ENCODE peak calls at places on chromosomes 4 and X, in five cellular contexts. B is body of pancreas, Q is tibial nerve, R is Peyer's patch, N is testis. J is an unnamed sample.

GRCh38 chrX:33183366-33183765 is 28.0 kb downstream of the DMD start:
- DNase-seq in N (peak; percentile 50), Q (peak; percentile 9), R (no peak), B (peak; percentile 63), J (no peak)

GRCh38 chr4:26206981-26207380 is 113.8 kb upstream of the RBPJ start:
- DNase-seq in Q (no peak), N (no peak), B (no peak), R (no peak), J (no peak)

GRCh38 chr4:138401330-138401729 is 159.2 kb upstream of the SLC7A11 start:
- DNase-seq in N (peak; percentile 74), R (no peak), Q (no peak), B (peak; percentile 72), J (no peak)

GRCh38 chr4:46274717-46275116 is 115.2 kb downstream of the GABRA2 start:
- DNase-seq in N (no peak), Q (no peak), R (no peak), B (no peak), J (peak; percentile 7)

GRCh38 chr4:168408620-168409019 is 71.7 kb downstream of the DDX60L start:
- DNase-seq in R (no peak), Q (peak; percentile 77), N (peak; percentile 69), B (peak; percentile 55), J (no peak)

GRCh38 chr4:178165251-178165650 is 723.0 kb upstream of the AGA start:
- DNase-seq in B (no peak), R (no peak), Q (no peak), N (no peak), J (no peak)

GRCh38 chr4:55366621-55367020 is 20.6 kb downstream of the SRD5A3 start:
- DNase-seq in R (no peak), Q (no peak), N (no peak), B (no peak), J (no peak)

GRCh38 chr4:33104190-33104773 is 2384.1 kb downstream of the PCDH7 start:
- DNase-seq in R (no peak), N (no peak), B (no peak), Q (no peak), J (no peak)

GRCh38 chrX:45743081-45743533 is 542.4 kb upstream of the DIPK2B start:
- DNase-seq in B (no peak), R (no peak), Q (no peak), N (no peak), J (no peak)

GRCh38 chrX:120768681-120769080 is 107.0 kb downstream of the CT47B1 start:
- DNase-seq in R (no peak), Q (no peak), N (no peak), B (no peak), J (no peak)

GRCh38 chr4:98261291-98262271 is at the start of gene RAP1GDS1:
- DNase-seq in R (peak; percentile 74), B (peak; percentile 60), N (peak; percentile 62), Q (peak; percentile 17), J (peak; percentile 61)
- TF ChIP-seq POLR2A in R (no peak), B (no peak), N (no peak), Q (no peak), J (peak; percentile 32)

GRCh38 chrX:102658551-102658950 is 7.3 kb downstream of the GPRASP1 start:
- DNase-seq in Q (no peak), N (no peak), B (no peak), R (no peak), J (no peak)

GRCh38 chrX:102654696-102655095 is 3.4 kb downstream of the GPRASP1 start:
- DNase-seq in B (no peak), N (no peak), R (no peak), Q (no peak), J (no peak)

DNA sequence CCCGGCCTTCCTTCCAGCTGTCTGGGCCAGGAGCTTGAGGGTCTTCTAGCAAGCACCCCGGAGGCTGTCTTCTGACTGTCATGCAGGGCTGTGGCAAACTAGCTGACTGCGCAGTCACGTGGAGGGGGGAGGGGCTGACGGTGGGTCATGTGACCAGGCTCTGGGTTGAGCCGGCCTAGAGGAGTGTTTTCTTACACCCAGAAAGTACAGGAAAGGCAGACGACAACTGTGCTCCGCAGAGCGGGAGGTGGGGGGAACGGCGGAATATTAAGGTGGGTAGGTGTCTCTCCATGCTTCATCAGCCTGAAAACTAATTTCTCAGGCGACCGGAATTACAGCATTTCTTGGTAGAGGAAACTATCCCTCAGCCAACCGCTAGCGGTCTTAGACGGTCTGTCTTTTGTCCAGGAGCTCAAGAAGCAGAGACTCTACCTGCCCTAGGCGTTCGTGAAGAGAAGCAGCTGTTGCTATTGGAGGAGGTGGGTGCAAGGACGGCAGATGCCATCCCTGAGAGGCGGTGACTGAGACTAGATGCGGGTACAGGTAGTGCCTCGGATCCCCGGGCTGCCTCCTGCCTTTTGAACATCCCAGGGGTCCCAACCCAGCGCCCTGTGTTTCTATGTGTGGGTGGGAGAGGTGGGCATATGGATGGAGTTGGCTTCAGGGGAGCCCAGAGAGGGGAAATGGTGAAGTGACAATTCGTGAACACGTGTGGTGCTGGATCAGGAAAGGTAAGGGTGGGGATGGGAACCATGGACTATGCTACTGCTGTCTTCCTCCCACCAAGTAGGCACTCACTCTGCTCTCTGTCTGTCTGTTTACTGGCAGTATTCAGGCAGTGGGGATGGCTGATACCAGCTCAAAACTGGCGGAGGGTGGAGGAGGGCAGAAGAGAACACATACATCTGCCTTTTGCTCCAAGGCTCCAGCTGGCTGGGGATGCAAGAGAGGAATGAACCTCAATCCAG is 8.8 kb downstream of the GPRASP1 start:
- DNase-seq in R (peak; percentile 89), Q (peak; percentile 92), N (peak; percentile 92), B (peak; percentile 88), J (peak; percentile 90)
- TF ChIP-seq POLR2A in R (no peak), Q (peak; percentile 67), N (no peak), B (peak; percentile 79), J (peak; percentile 71)

DNA sequence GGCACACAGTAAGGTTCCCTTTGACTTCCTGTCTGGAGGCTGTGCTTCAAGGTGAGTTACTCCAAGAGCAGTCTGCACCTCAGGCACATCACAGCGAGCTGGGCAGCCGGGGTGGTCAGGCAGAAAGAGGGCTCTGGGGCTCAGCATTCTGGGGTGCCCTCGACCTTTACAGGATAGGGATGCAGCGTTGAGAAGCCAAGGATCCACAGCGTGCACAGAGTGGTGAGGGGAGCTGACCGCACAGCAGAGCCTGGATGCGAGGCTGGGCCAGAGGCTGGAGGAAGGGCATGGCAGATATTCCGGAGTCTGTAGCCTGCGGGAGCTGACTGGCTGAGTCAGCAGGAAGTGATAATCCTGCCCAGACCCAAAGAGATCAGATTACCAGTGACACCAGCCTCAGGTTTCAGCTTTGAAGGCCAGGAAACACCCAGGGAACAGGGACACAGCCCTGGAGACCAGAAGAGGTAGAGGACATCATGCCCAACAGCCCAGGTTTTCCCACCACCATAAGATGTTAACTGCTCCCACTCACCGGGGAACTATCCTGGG is 38.4 kb upstream of the PDLIM3 start:
- DNase-seq in Q (no peak), R (no peak), N (no peak), B (peak; percentile 50), J (no peak)
- TF ChIP-seq POLR2A in Q (no peak), R (no peak), N (no peak), B (no peak), J (no peak)

DNA sequence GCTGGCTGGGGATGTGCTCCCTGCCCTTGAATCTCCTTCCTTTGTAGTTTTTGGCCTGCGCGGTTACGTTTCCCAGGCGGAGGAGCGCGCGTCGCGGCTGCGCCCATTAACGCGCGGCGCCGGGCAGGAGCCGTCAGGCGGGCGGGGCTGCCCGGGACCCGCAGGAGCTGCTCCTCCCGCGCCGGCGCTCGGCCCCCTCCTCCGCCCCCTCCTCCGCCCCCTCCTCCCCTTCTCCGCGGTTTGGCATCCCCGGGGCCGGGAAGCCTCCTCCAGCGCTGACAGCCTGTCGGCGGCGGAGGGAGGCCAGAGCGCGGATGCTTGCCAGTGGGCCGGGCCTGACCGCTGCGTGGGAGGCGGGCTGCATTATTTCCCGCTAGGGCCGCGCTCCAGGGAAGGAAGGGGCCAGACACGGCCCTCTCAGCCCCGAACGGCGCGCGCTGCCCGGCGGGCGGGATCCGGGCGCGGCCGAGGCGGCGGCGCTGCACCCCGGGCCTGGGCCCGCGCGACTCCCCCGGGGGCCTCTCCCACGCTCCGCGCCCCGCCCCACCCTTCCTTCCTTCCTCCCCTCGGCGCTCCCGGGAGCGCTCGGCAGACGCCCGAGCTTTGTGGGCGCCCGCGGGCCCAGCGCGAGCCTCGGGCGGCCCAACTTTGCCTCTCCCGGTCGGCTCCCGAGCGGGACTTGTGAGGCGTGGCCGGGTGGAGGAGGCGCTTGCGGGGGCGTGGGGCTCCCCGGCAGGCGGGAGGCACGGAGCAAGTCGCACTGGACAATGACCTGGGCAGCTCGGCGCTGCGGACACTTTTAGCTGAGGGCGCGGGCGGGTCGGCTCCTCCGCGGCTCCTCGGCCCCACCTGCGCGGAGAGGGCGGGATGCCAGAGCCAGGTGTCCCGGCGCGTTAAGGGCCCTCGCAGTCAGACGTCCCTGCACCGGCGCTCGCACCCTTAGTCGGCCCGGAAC is at the start of gene DCLK2:
- DNase-seq in Q (peak; percentile 24), N (peak; percentile 76), R (peak; percentile 66), B (peak; percentile 74), J (peak; percentile 16)
- TF ChIP-seq POLR2A in Q (peak; percentile 33), N (no peak), R (no peak), B (peak; percentile 35), J (no peak)